ENCODE peak calls at places on chromosomes 3 and 15, in six cellular contexts. One of them, this sample, is unnamed.

GRCh38 chr3:147397911-147398809 is 8.2 kb downstream of the ZIC4 start:
- DNase-seq in cardiac muscle cell: no peak
- DNase-seq in ovary: no peak
- DNase-seq in HCT116: no peak
- DNase-seq in right lobe of liver: no peak
- DNase-seq in HL-60: no peak
- DNase-seq in this sample: no peak

GRCh38 chr3:195110647-195111321 is 160.2 kb downstream of the XXYLT1 start:
- DNase-seq in cardiac muscle cell: peak
- DNase-seq in right lobe of liver: no peak
- DNase-seq in ovary: no peak
- DNase-seq in HL-60: peak
- DNase-seq in HCT116: no peak
- DNase-seq in this sample: no peak

GRCh38 chr3:150449169-150449721 is 41.1 kb downstream of the TSC22D2 start:
- DNase-seq in right lobe of liver: no peak
- DNase-seq in HL-60: no peak
- DNase-seq in HCT116: no peak
- DNase-seq in cardiac muscle cell: peak
- DNase-seq in ovary: no peak
- DNase-seq in this sample: no peak

GRCh38 chr3:46420931-46421330 is 13.9 kb downstream of the CCRL2 start:
- DNase-seq in HL-60: no peak
- DNase-seq in ovary: no peak
- DNase-seq in cardiac muscle cell: no peak
- DNase-seq in right lobe of liver: no peak
- DNase-seq in HCT116: no peak
- DNase-seq in this sample: no peak

GRCh38 chr3:174659516-174659915 is 199.6 kb upstream of the NAALADL2 start:
- DNase-seq in right lobe of liver: no peak
- DNase-seq in cardiac muscle cell: no peak
- DNase-seq in ovary: no peak
- DNase-seq in HL-60: no peak
- DNase-seq in HCT116: no peak
- DNase-seq in this sample: no peak

GRCh38 chr3:58049143-58049785 is 41.0 kb downstream of the FLNB start:
- DNase-seq in cardiac muscle cell: peak
- DNase-seq in HCT116: peak
- DNase-seq in ovary: peak
- DNase-seq in right lobe of liver: peak
- DNase-seq in HL-60: no peak
- DNase-seq in this sample: peak

GRCh38 chr3:135325726-135326245 is 530.7 kb downstream of the EPHB1 start:
- DNase-seq in HL-60: no peak
- DNase-seq in HCT116: no peak
- DNase-seq in ovary: no peak
- DNase-seq in cardiac muscle cell: no peak
- DNase-seq in right lobe of liver: no peak
- DNase-seq in this sample: no peak

GRCh38 chr3:130635285-130635684 is 111.3 kb downstream of the PIK3R4 start:
- DNase-seq in HCT116: no peak
- DNase-seq in ovary: no peak
- DNase-seq in right lobe of liver: no peak
- DNase-seq in HL-60: no peak
- DNase-seq in cardiac muscle cell: no peak
- DNase-seq in this sample: no peak

GRCh38 chr3:187920871-187921270 is 175.6 kb upstream of the BCL6 start:
- DNase-seq in HCT116: no peak
- DNase-seq in ovary: no peak
- DNase-seq in right lobe of liver: no peak
- DNase-seq in cardiac muscle cell: peak
- DNase-seq in HL-60: no peak
- DNase-seq in this sample: no peak

GRCh38 chr3:29695201-29695904 is 414.5 kb downstream of the RBMS3 start:
- DNase-seq in ovary: no peak
- DNase-seq in HL-60: no peak
- DNase-seq in cardiac muscle cell: peak
- DNase-seq in right lobe of liver: no peak
- DNase-seq in HCT116: no peak
- DNase-seq in this sample: no peak

GRCh38 chr3:180594631-180595348 is 7.2 kb upstream of the TTC14 start:
- DNase-seq in ovary: no peak
- DNase-seq in cardiac muscle cell: peak
- DNase-seq in right lobe of liver: no peak
- DNase-seq in HCT116: peak
- DNase-seq in HL-60: no peak
- DNase-seq in this sample: peak

GRCh38 chr3:116586285-116586944 is 123.2 kb upstream of the TUSC7 start:
- DNase-seq in ovary: no peak
- DNase-seq in HL-60: no peak
- DNase-seq in HCT116: no peak
- DNase-seq in cardiac muscle cell: no peak
- DNase-seq in right lobe of liver: no peak
- DNase-seq in this sample: no peak

GRCh38 chr3:12705981-12706380 is 42.1 kb upstream of the RAF1 start:
- DNase-seq in right lobe of liver: no peak
- DNase-seq in cardiac muscle cell: peak
- DNase-seq in HL-60: no peak
- DNase-seq in HCT116: no peak
- DNase-seq in ovary: no peak
- DNase-seq in this sample: no peak

GRCh38 chr3:134430950-134431445 is 54.8 kb downstream of the ANAPC13 start:
- DNase-seq in cardiac muscle cell: no peak
- DNase-seq in HL-60: no peak
- DNase-seq in ovary: no peak
- DNase-seq in right lobe of liver: no peak
- DNase-seq in HCT116: no peak
- DNase-seq in this sample: no peak

GRCh38 chr3:145820175-145820574 is 340.8 kb downstream of the PLOD2 start:
- DNase-seq in HL-60: no peak
- DNase-seq in right lobe of liver: no peak
- DNase-seq in HCT116: no peak
- DNase-seq in ovary: no peak
- DNase-seq in cardiac muscle cell: no peak
- DNase-seq in this sample: no peak

GRCh38 chr3:168424059-168424765 is 328.5 kb upstream of the GOLIM4 start:
- DNase-seq in ovary: no peak
- DNase-seq in HCT116: no peak
- DNase-seq in right lobe of liver: no peak
- DNase-seq in HL-60: no peak
- DNase-seq in cardiac muscle cell: no peak
- DNase-seq in this sample: no peak

GRCh38 chr15:40244961-40245523 is 6.2 kb downstream of the PAK6 start:
- DNase-seq in HCT116: no peak
- DNase-seq in cardiac muscle cell: no peak
- DNase-seq in HL-60: no peak
- DNase-seq in right lobe of liver: no peak
- DNase-seq in ovary: no peak
- DNase-seq in this sample: no peak

GRCh38 chr15:70269991-70270751 is 172.5 kb upstream of the TLE3 start:
- DNase-seq in right lobe of liver: peak
- DNase-seq in HL-60: no peak
- DNase-seq in ovary: peak
- DNase-seq in cardiac muscle cell: peak
- DNase-seq in HCT116: no peak
- DNase-seq in this sample: no peak

GRCh38 chr3:37779289-37780152 is 82.2 kb upstream of the CTDSPL start:
- DNase-seq in HCT116: peak
- DNase-seq in ovary: no peak
- DNase-seq in cardiac muscle cell: peak
- DNase-seq in right lobe of liver: no peak
- DNase-seq in HL-60: peak
- DNase-seq in this sample: peak

GRCh38 chr15:68244235-68244634 is 14.7 kb upstream of the CLN6 start:
- DNase-seq in ovary: no peak
- DNase-seq in right lobe of liver: no peak
- DNase-seq in cardiac muscle cell: no peak
- DNase-seq in HCT116: no peak
- DNase-seq in HL-60: no peak
- DNase-seq in this sample: no peak

GRCh38 chr3:122626515-122627180 is 49.2 kb downstream of the PARP15 start:
- DNase-seq in cardiac muscle cell: no peak
- DNase-seq in HL-60: no peak
- DNase-seq in HCT116: no peak
- DNase-seq in right lobe of liver: no peak
- DNase-seq in ovary: no peak
- DNase-seq in this sample: no peak

GRCh38 chr3:73028803-73029202 is 32.2 kb downstream of the PPP4R2 start:
- DNase-seq in HL-60: no peak
- DNase-seq in cardiac muscle cell: no peak
- DNase-seq in ovary: no peak
- DNase-seq in right lobe of liver: no peak
- DNase-seq in HCT116: no peak
- DNase-seq in this sample: no peak

GRCh38 chr15:57873564-57874209 is 167.2 kb downstream of the POLR2M start:
- DNase-seq in HCT116: no peak
- DNase-seq in ovary: no peak
- DNase-seq in HL-60: no peak
- DNase-seq in right lobe of liver: no peak
- DNase-seq in cardiac muscle cell: peak
- DNase-seq in this sample: peak

GRCh38 chr3:46665763-46666470 is 27.6 kb downstream of the ALS2CL start:
- DNase-seq in HL-60: no peak
- DNase-seq in HCT116: no peak
- DNase-seq in right lobe of liver: peak
- DNase-seq in ovary: no peak
- DNase-seq in cardiac muscle cell: no peak
- DNase-seq in this sample: no peak

GRCh38 chr15:35753486-35753885 is 207.5 kb upstream of the DPH6 start:
- DNase-seq in cardiac muscle cell: no peak
- DNase-seq in ovary: no peak
- DNase-seq in right lobe of liver: no peak
- DNase-seq in HCT116: no peak
- DNase-seq in HL-60: no peak
- DNase-seq in this sample: peak

GRCh38 chr15:96087180-96087886 is 243.2 kb upstream of the NR2F2 start:
- DNase-seq in right lobe of liver: no peak
- DNase-seq in cardiac muscle cell: no peak
- DNase-seq in ovary: no peak
- DNase-seq in HCT116: no peak
- DNase-seq in HL-60: no peak
- DNase-seq in this sample: no peak
- H3K4me3 ChIP-seq in right lobe of liver: no peak
- H3K4me3 ChIP-seq in cardiac muscle cell: no peak
- H3K4me3 ChIP-seq in ovary: no peak
- H3K4me3 ChIP-seq in HCT116: no peak
- H3K4me3 ChIP-seq in HL-60: no peak
- H3K4me3 ChIP-seq in this sample: no peak

GRCh38 chr3:32940726-32941125 is 10.7 kb upstream of the CCR4 start:
- DNase-seq in HCT116: no peak
- DNase-seq in cardiac muscle cell: no peak
- DNase-seq in ovary: no peak
- DNase-seq in right lobe of liver: no peak
- DNase-seq in HL-60: no peak
- DNase-seq in this sample: no peak
- TF ChIP-seq CTCF in HCT116: no peak
- TF ChIP-seq CTCF in cardiac muscle cell: no peak
- TF ChIP-seq CTCF in ovary: no peak
- TF ChIP-seq CTCF in right lobe of liver: no peak
- TF ChIP-seq CTCF in HL-60: no peak
- TF ChIP-seq CTCF in this sample: no peak

GRCh38 chr15:90660195-90660995 is 56.8 kb upstream of the BLM start:
- DNase-seq in ovary: no peak
- DNase-seq in HL-60: peak
- DNase-seq in cardiac muscle cell: peak
- DNase-seq in right lobe of liver: peak
- DNase-seq in HCT116: no peak
- DNase-seq in this sample: peak
- H3K4me3 ChIP-seq in ovary: no peak
- H3K4me3 ChIP-seq in HL-60: peak
- H3K4me3 ChIP-seq in cardiac muscle cell: no peak
- H3K4me3 ChIP-seq in right lobe of liver: no peak
- H3K4me3 ChIP-seq in HCT116: no peak
- H3K4me3 ChIP-seq in this sample: no peak

GRCh38 chr3:14842277-14842676 is 23.5 kb downstream of the FGD5 start:
- DNase-seq in HCT116: no peak
- DNase-seq in right lobe of liver: no peak
- DNase-seq in HL-60: no peak
- DNase-seq in ovary: no peak
- DNase-seq in cardiac muscle cell: no peak
- DNase-seq in this sample: no peak
- TF ChIP-seq CTCF in HCT116: no peak
- TF ChIP-seq CTCF in right lobe of liver: no peak
- TF ChIP-seq CTCF in HL-60: no peak
- TF ChIP-seq CTCF in ovary: no peak
- TF ChIP-seq CTCF in cardiac muscle cell: no peak
- TF ChIP-seq CTCF in this sample: no peak

DNA sequence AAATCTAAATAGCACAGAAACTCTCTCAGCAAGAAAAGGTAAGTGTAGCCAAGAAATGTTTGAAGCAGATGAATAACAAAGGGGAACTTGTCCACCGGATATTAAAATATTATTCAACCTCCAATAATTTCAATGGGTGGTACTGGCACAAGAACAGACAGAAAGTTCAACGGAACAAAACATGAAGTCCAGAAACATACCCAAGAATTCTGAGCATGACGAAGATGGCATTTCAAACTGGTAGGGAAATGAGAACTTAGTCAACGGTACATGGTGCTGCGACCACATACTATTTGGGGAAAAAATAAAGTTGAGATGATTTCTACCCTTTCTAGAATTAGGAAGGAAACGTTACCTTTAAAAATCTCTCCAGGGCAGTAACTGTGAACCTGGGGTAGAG is 5.5 kb downstream of the CHSY1 start:
- DNase-seq in cardiac muscle cell: no peak
- DNase-seq in HCT116: no peak
- DNase-seq in HL-60: no peak
- DNase-seq in ovary: no peak
- DNase-seq in right lobe of liver: no peak
- DNase-seq in this sample: no peak
- H3K4me3 ChIP-seq in cardiac muscle cell: no peak
- H3K4me3 ChIP-seq in HCT116: no peak
- H3K4me3 ChIP-seq in HL-60: no peak
- H3K4me3 ChIP-seq in ovary: no peak
- H3K4me3 ChIP-seq in right lobe of liver: no peak
- H3K4me3 ChIP-seq in this sample: no peak

GRCh38 chr3:191919627-191920026 is 458.7 kb downstream of the PYDC2 start:
- DNase-seq in HL-60: no peak
- DNase-seq in right lobe of liver: no peak
- DNase-seq in HCT116: no peak
- DNase-seq in ovary: no peak
- DNase-seq in cardiac muscle cell: no peak
- DNase-seq in this sample: no peak

DNA sequence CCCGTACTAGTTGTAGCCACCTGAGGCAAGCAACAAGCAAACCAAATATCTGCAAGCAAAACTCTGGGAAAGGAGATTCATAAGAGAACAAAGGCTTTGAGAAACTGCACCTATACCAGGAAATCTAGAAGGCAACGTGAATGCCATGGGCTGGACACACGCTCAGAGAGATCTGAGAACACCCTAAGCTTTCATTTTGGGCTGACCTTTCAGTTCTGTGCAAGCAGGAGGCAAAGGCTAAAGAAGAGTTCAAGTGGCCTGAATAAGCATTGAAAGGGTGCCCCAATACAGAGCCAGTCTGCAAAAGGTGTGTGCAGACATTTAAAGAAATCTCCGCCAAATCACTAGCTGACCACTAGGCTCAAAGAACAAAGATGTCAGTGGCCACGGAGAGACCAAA is 461.6 kb downstream of the PYDC2 start:
- DNase-seq in right lobe of liver: no peak
- DNase-seq in cardiac muscle cell: no peak
- DNase-seq in ovary: no peak
- DNase-seq in HL-60: no peak
- DNase-seq in HCT116: no peak
- DNase-seq in this sample: no peak
- TF ChIP-seq CTCF in right lobe of liver: no peak
- TF ChIP-seq CTCF in cardiac muscle cell: no peak
- TF ChIP-seq CTCF in ovary: no peak
- TF ChIP-seq CTCF in HL-60: no peak
- TF ChIP-seq CTCF in HCT116: no peak
- TF ChIP-seq CTCF in this sample: no peak

GRCh38 chr15:76312540-76313174 is 1.4 kb upstream of the ETFA start:
- DNase-seq in right lobe of liver: no peak
- DNase-seq in HCT116: no peak
- DNase-seq in HL-60: no peak
- DNase-seq in cardiac muscle cell: no peak
- DNase-seq in ovary: no peak
- DNase-seq in this sample: no peak
- H3K4me3 ChIP-seq in right lobe of liver: no peak
- H3K4me3 ChIP-seq in HCT116: no peak
- H3K4me3 ChIP-seq in HL-60: no peak
- H3K4me3 ChIP-seq in cardiac muscle cell: no peak
- H3K4me3 ChIP-seq in ovary: no peak
- H3K4me3 ChIP-seq in this sample: no peak